ENCODE peak calls at places on chromosomes 4 and X, in five cellular contexts. One of them, this sample, is unnamed.

GRCh38 chr4:79300280-79300679 is 25.6 kb downstream of the NAA11 start:
- DNase-seq in GM23338: no peak
- DNase-seq in fibroblast of the aortic adventitia: no peak
- DNase-seq in cardiac fibroblast: no peak
- DNase-seq in AG04449: no peak
- DNase-seq in this sample: no peak

GRCh38 chrX:137071596-137071995 is 37.8 kb upstream of the GPR101 start:
- DNase-seq in GM23338: no peak
- DNase-seq in fibroblast of the aortic adventitia: no peak
- DNase-seq in cardiac fibroblast: no peak
- DNase-seq in AG04449: no peak
- DNase-seq in this sample: no peak

GRCh38 chr4:74117024-74117534 is 18.1 kb upstream of the CXCL2 start:
- DNase-seq in GM23338: no peak
- DNase-seq in fibroblast of the aortic adventitia: peak
- DNase-seq in cardiac fibroblast: peak
- DNase-seq in AG04449: peak
- DNase-seq in this sample: peak

GRCh38 chr4:174402470-174403176 is 118.9 kb downstream of the CEP44 start:
- DNase-seq in GM23338: no peak
- DNase-seq in fibroblast of the aortic adventitia: no peak
- DNase-seq in cardiac fibroblast: no peak
- DNase-seq in AG04449: no peak
- DNase-seq in this sample: peak

GRCh38 chr4:14196141-14196540 is 568.6 kb upstream of the BOD1L1 start:
- DNase-seq in GM23338: peak
- DNase-seq in fibroblast of the aortic adventitia: peak
- DNase-seq in cardiac fibroblast: peak
- DNase-seq in AG04449: no peak
- DNase-seq in this sample: peak

GRCh38 chrX:22351966-22352365 is 79.3 kb downstream of the CBLL2 start:
- DNase-seq in GM23338: no peak
- DNase-seq in fibroblast of the aortic adventitia: no peak
- DNase-seq in cardiac fibroblast: peak
- DNase-seq in AG04449: no peak
- DNase-seq in this sample: no peak

GRCh38 chr4:109631709-109632108 is 71.5 kb downstream of the CASP6 start:
- DNase-seq in GM23338: peak
- DNase-seq in fibroblast of the aortic adventitia: peak
- DNase-seq in cardiac fibroblast: no peak
- DNase-seq in AG04449: no peak
- DNase-seq in this sample: peak

GRCh38 chrX:151973262-151973661 is 1.2 kb downstream of the GABRE start:
- DNase-seq in GM23338: no peak
- DNase-seq in fibroblast of the aortic adventitia: peak
- DNase-seq in cardiac fibroblast: no peak
- DNase-seq in AG04449: no peak
- DNase-seq in this sample: no peak

GRCh38 chr4:106063009-106063408 is 167.7 kb downstream of the NPNT start:
- DNase-seq in GM23338: no peak
- DNase-seq in fibroblast of the aortic adventitia: peak
- DNase-seq in cardiac fibroblast: peak
- DNase-seq in AG04449: no peak
- DNase-seq in this sample: peak

GRCh38 chrX:31266172-31267076 is 194.6 kb upstream of the FTHL17 start:
- DNase-seq in GM23338: peak
- DNase-seq in fibroblast of the aortic adventitia: no peak
- DNase-seq in cardiac fibroblast: peak
- DNase-seq in AG04449: no peak
- DNase-seq in this sample: peak

GRCh38 chr4:46931981-46932380 is 22.9 kb upstream of the COX7B2 start:
- DNase-seq in GM23338: peak
- DNase-seq in fibroblast of the aortic adventitia: peak
- DNase-seq in cardiac fibroblast: peak
- DNase-seq in AG04449: no peak
- DNase-seq in this sample: peak

GRCh38 chr4:28082686-28083390 is 1222.2 kb downstream of the STIM2 start:
- DNase-seq in GM23338: no peak
- DNase-seq in fibroblast of the aortic adventitia: peak
- DNase-seq in cardiac fibroblast: no peak
- DNase-seq in AG04449: no peak
- DNase-seq in this sample: peak

GRCh38 chrX:47637546-47638195 is 7.9 kb upstream of the CFP start:
- DNase-seq in GM23338: peak
- DNase-seq in fibroblast of the aortic adventitia: no peak
- DNase-seq in cardiac fibroblast: no peak
- DNase-seq in AG04449: no peak
- DNase-seq in this sample: no peak

GRCh38 chr4:120685756-120686278 is 236.7 kb downstream of the PRDM5 start:
- DNase-seq in GM23338: peak
- DNase-seq in fibroblast of the aortic adventitia: peak
- DNase-seq in cardiac fibroblast: peak
- DNase-seq in AG04449: no peak
- DNase-seq in this sample: no peak

GRCh38 chr4:173647902-173648301 is 117.9 kb upstream of the HAND2 start:
- DNase-seq in GM23338: no peak
- DNase-seq in fibroblast of the aortic adventitia: no peak
- DNase-seq in cardiac fibroblast: no peak
- DNase-seq in AG04449: no peak
- DNase-seq in this sample: no peak

GRCh38 chr4:15938182-15938581 is 358 bp downstream of the FGFBP1 start:
- DNase-seq in GM23338: peak
- DNase-seq in fibroblast of the aortic adventitia: no peak
- DNase-seq in cardiac fibroblast: no peak
- DNase-seq in AG04449: no peak
- DNase-seq in this sample: no peak

GRCh38 chr4:82786004-82786400 is 12.6 kb downstream of the SCD5 start:
- DNase-seq in GM23338: peak
- DNase-seq in fibroblast of the aortic adventitia: no peak
- DNase-seq in cardiac fibroblast: no peak
- DNase-seq in AG04449: no peak
- DNase-seq in this sample: no peak

GRCh38 chrX:9310596-9310995 is 154.3 kb upstream of the TBL1X start:
- DNase-seq in GM23338: no peak
- DNase-seq in fibroblast of the aortic adventitia: peak
- DNase-seq in cardiac fibroblast: peak
- DNase-seq in AG04449: no peak
- DNase-seq in this sample: no peak

GRCh38 chr4:108130955-108131354 is 37.8 kb downstream of the LEF1 start:
- DNase-seq in GM23338: peak
- DNase-seq in fibroblast of the aortic adventitia: no peak
- DNase-seq in cardiac fibroblast: no peak
- DNase-seq in AG04449: no peak
- DNase-seq in this sample: peak

GRCh38 chrX:155747520-155747919 is 133.6 kb upstream of the VAMP7 start:
- DNase-seq in GM23338: no peak
- DNase-seq in fibroblast of the aortic adventitia: no peak
- DNase-seq in cardiac fibroblast: peak
- DNase-seq in AG04449: no peak
- DNase-seq in this sample: peak

GRCh38 chrX:70455366-70456202 is 10.9 kb downstream of the DLG3 start:
- DNase-seq in GM23338: peak
- DNase-seq in fibroblast of the aortic adventitia: no peak
- DNase-seq in cardiac fibroblast: no peak
- DNase-seq in AG04449: no peak
- DNase-seq in this sample: no peak

GRCh38 chrX:111270339-111270738 is at the start of gene CAPN6:
- DNase-seq in GM23338: peak
- DNase-seq in fibroblast of the aortic adventitia: peak
- DNase-seq in cardiac fibroblast: peak
- DNase-seq in AG04449: no peak
- DNase-seq in this sample: peak

GRCh38 chr4:98262431-98262830 is 1.2 kb downstream of the RAP1GDS1 start:
- DNase-seq in GM23338: peak
- DNase-seq in fibroblast of the aortic adventitia: peak
- DNase-seq in cardiac fibroblast: no peak
- DNase-seq in AG04449: no peak
- DNase-seq in this sample: peak

GRCh38 chrX:156004256-156004655 is 6.8 kb downstream of the IL9R start:
- DNase-seq in GM23338: no peak
- DNase-seq in fibroblast of the aortic adventitia: no peak
- DNase-seq in cardiac fibroblast: peak
- DNase-seq in AG04449: no peak
- DNase-seq in this sample: no peak

GRCh38 chr4:129043523-129043922 is 49.8 kb downstream of the SCLT1 start:
- DNase-seq in GM23338: peak
- DNase-seq in fibroblast of the aortic adventitia: peak
- DNase-seq in cardiac fibroblast: peak
- DNase-seq in AG04449: peak
- DNase-seq in this sample: peak

GRCh38 chr4:7622371-7622770 is 187.6 kb upstream of the PSAPL1 start:
- DNase-seq in GM23338: no peak
- DNase-seq in fibroblast of the aortic adventitia: no peak
- DNase-seq in cardiac fibroblast: no peak
- DNase-seq in AG04449: no peak
- DNase-seq in this sample: no peak
- H3K4me3 ChIP-seq in GM23338: no peak
- H3K4me3 ChIP-seq in fibroblast of the aortic adventitia: no peak
- H3K4me3 ChIP-seq in cardiac fibroblast: no peak
- H3K4me3 ChIP-seq in AG04449: no peak
- H3K4me3 ChIP-seq in this sample: no peak

DNA sequence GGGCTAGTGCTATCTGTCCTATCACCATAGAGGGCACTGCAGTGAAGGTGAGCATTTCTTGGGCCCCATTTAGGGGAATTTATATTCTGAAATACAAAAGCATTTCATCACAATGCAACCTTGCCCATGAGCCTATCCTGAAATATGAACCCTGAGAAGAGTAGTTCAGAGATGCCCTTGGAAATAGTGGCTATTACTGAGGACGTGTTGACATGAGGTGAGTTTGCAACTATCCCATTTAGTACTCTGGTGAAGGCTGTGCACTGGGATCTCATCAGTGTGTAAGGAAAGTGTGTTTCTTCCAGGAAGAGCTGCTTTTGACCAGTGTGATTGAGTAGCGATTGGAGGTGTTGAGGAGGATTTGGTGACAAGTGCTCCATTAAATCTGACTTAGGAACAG is 149.3 kb upstream of the EOLA2 start:
- DNase-seq in GM23338: peak
- DNase-seq in fibroblast of the aortic adventitia: no peak
- DNase-seq in cardiac fibroblast: no peak
- DNase-seq in AG04449: no peak
- DNase-seq in this sample: no peak
- TF ChIP-seq CTCF in GM23338: no peak
- TF ChIP-seq CTCF in fibroblast of the aortic adventitia: no peak
- TF ChIP-seq CTCF in cardiac fibroblast: no peak
- TF ChIP-seq CTCF in AG04449: no peak
- TF ChIP-seq CTCF in this sample: no peak

DNA sequence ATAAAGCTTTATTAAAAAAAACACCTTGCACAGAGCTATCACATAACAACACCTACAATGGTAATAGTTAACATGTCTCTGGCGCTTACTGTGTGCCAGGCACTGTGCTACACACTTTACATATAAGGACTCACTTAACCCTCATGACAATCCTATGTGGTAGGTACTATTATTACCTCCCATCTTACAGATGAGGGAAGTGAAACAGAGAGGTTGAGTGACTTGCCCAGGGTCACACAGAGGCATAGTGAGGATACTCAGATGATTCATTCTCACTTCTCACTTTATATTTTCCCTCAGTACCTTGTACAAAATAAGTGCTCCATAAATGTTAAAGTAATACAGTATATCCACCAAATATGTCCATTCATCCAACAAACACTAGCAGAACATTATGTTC is 43.4 kb upstream of the IQSEC2 start:
- DNase-seq in GM23338: no peak
- DNase-seq in fibroblast of the aortic adventitia: no peak
- DNase-seq in cardiac fibroblast: no peak
- DNase-seq in AG04449: no peak
- DNase-seq in this sample: no peak
- H3K4me3 ChIP-seq in GM23338: no peak
- H3K4me3 ChIP-seq in fibroblast of the aortic adventitia: no peak
- H3K4me3 ChIP-seq in cardiac fibroblast: no peak
- H3K4me3 ChIP-seq in AG04449: no peak
- H3K4me3 ChIP-seq in this sample: no peak

GRCh38 chr4:144574004-144574403 is 72.0 kb upstream of the HHIP start:
- DNase-seq in GM23338: no peak
- DNase-seq in fibroblast of the aortic adventitia: no peak
- DNase-seq in cardiac fibroblast: no peak
- DNase-seq in AG04449: no peak
- DNase-seq in this sample: no peak

GRCh38 chr4:144574509-144574908 is 71.4 kb upstream of the HHIP start:
- DNase-seq in GM23338: no peak
- DNase-seq in fibroblast of the aortic adventitia: no peak
- DNase-seq in cardiac fibroblast: no peak
- DNase-seq in AG04449: no peak
- DNase-seq in this sample: no peak

GRCh38 chr4:144575181-144575580 is 70.8 kb upstream of the HHIP start:
- DNase-seq in GM23338: peak
- DNase-seq in fibroblast of the aortic adventitia: peak
- DNase-seq in cardiac fibroblast: peak
- DNase-seq in AG04449: no peak
- DNase-seq in this sample: no peak

DNA sequence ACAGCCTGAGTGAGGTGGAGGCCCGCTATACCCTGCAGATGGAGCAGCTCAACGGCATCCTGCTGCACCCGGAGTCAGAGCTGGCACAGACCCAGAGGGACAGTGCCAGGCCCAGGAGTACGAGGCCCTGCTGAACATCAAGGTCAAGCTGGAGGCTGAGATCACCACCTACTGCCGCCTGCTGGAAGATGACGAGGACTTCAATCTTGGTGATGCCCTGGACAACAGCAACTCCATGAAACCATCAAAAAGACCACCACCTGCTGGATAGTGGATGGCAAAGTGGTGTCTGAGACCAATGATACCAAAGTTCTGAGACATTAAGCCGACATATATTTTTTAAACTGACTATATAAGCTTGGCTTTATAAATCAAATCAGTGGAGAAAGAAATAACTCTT is 73.3 kb upstream of the HHIP start:
- DNase-seq in GM23338: peak
- DNase-seq in fibroblast of the aortic adventitia: no peak
- DNase-seq in cardiac fibroblast: no peak
- DNase-seq in AG04449: no peak
- DNase-seq in this sample: no peak
- TF ChIP-seq CTCF in GM23338: peak
- TF ChIP-seq CTCF in fibroblast of the aortic adventitia: no peak
- TF ChIP-seq CTCF in cardiac fibroblast: no peak
- TF ChIP-seq CTCF in AG04449: no peak
- TF ChIP-seq CTCF in this sample: peak